ENCODE peak calls at places on chromosomes 7 and 10, in eight cellular contexts. O, Q, R, J, X, T, A and G are unnamed samples.

GRCh38 chr10:45419673-45420020 is 45.6 kb downstream of the ALOX5 start:
- DNase-seq in J (no peak), O (no peak), R (no peak), Q (no peak), T (no peak), X (no peak), A (no peak), G (no peak)

GRCh38 chr7:44634839-44635591 is 28.6 kb downstream of the OGDH start:
- DNase-seq in X (no peak), T (no peak), Q (no peak), R (no peak), A (peak; percentile 62), J (peak; percentile 84), O (no peak), G (no peak)

GRCh38 chr10:43208147-43209063 is 58.5 kb downstream of the RASGEF1A start:
- DNase-seq in A (no peak), R (no peak), J (peak; percentile 41), O (no peak), X (no peak), Q (no peak), T (no peak), G (no peak)

GRCh38 chr10:88544140-88544870 is 38.8 kb downstream of the RNLS start:
- DNase-seq in O (no peak), J (no peak), A (no peak), Q (no peak), X (no peak), T (no peak), R (no peak), G (no peak)

GRCh38 chr7:64999165-65000004 is 7.1 kb downstream of the ERV3-1 start:
- DNase-seq in O (no peak), X (peak; percentile 19), T (no peak), J (peak; percentile 96), A (peak; percentile 82), Q (no peak), R (peak; percentile 98), G (no peak)

GRCh38 chr7:90631502-90631901 is 35.4 kb downstream of the CDK14 start:
- DNase-seq in R (no peak), T (no peak), A (no peak), X (no peak), J (no peak), Q (no peak), O (no peak), G (no peak)

GRCh38 chr7:90660819-90661218 is 64.7 kb downstream of the CDK14 start:
- DNase-seq in T (no peak), R (no peak), J (no peak), A (no peak), Q (no peak), X (no peak), O (no peak), G (no peak)

GRCh38 chr10:74921744-74922143 is 95.3 kb downstream of the KAT6B start:
- DNase-seq in O (no peak), J (peak; percentile 67), Q (no peak), T (no peak), A (no peak), R (no peak), X (no peak), G (no peak)

GRCh38 chr7:138755331-138755747 is 42.5 kb upstream of the TMEM213 start:
- DNase-seq in X (no peak), O (no peak), J (no peak), T (no peak), Q (peak; percentile 35), A (no peak), R (peak; percentile 14), G (no peak)

GRCh38 chr7:74502216-74502891 is 48.6 kb downstream of the GTF2IRD1 start:
- DNase-seq in T (no peak), X (no peak), Q (no peak), A (no peak), J (no peak), O (no peak), R (no peak), G (no peak)

GRCh38 chr10:113965077-113965476 is 78.6 kb upstream of the ADRB1 start:
- DNase-seq in O (no peak), Q (no peak), X (no peak), T (no peak), A (no peak), J (no peak), R (no peak), G (no peak)

DNA sequence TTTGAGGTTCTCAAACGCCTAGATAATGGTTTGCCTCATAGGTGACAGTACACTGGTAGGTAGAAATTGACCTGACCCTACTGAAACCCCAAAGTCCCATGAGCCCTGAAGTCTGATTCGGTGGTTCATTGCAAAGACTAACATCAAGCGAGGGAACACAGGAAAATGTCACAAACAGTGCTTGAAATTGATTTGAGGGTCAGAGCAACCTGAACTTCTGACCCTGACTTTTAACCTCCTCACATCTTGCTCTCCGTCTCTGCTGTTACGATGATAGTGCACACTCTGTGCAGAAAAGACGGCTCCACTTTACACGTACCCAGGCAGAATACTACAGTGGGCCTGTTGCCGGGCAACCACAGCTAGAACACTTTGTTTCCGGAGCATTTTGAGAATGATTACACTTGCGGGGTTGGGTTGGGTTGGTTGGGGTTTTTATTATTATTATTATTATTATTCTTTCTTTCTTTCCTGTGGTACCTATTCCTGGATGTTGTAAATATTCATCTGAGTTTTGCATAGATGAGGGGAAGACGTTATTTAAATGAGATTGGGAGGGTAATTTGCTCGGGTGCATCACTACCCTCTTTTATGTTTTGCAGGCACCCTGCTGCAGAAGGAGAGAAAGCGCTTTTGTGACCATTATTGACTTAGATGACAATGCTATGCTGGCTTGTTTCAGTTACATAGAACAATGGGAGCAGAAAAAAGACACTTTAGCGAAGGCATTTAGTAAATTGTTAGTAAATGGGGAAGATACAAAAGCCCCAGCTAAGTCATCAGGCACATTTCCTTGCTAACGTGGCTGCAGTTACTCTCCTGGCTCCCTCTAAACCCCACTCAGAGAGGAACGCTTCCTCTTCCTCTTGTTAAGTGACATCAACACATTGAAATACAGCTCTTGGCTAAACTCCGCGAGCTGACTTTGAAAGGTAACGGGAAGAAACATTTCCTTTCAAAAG is 438.2 kb upstream of the NRP1 start:
- DNase-seq in O (no peak), T (peak; percentile 75), R (no peak), Q (peak; percentile 80), A (peak; percentile 55), J (no peak), X (no peak), G (no peak)
- H3K36me3 ChIP-seq in O (no peaks in the 10 kb centered on the region), T (no peaks in the 10 kb centered on the region), R (no peaks in the 10 kb centered on the region), Q (no peaks in the 10 kb centered on the region), A (no peaks in the 10 kb centered on the region), J (no peaks in the 10 kb centered on the region), X (no peaks in the 10 kb centered on the region), G (no peaks in the 10 kb centered on the region)

DNA sequence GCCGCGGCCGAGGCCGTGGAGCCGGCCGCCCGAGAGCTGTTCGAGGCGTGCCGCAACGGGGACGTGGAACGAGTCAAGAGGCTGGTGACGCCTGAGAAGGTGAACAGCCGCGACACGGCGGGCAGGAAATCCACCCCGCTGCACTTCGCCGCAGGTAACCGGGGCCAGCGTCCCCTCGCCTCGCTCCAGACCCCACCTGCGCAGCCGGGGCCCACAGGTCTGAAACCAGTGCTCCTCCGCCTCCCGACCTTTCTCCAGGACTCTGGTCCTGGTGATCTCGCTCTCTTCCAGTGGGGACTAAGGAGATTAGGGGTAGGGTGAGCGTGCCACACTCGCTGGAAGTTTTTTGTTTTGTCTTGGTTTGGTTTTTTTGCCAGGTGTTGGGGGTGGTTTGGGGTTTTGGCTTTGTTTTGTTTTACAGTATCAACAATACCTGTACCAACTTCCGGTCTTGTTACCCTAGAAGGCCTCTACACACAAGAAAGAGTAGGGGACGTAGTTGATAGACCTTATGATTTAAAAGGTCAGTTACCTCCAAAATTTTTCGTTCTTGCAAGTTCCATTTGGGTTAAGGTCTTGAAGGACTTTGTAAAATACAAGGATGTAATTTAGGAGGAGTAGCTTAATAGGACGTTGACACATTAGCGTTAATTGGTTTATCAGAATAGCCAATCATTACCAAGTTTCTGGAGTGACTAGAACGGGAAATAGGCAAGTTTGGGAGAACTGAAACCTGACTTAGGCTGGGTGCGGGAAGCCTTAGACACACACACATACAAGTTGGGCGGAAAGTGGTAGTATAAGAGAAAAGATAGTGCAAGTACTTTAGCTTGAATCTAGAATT is 732 bp downstream of the TNKS2 start:
- DNase-seq in X (no peak), A (peak; percentile 65), T (no peak), Q (peak; percentile 67), J (peak; percentile 36), O (peak; percentile 36), R (peak; percentile 28), G (no peak)
- TF ChIP-seq POLR2AphosphoS5 in X (no peak), A (no peak), T (no peak), Q (no peak), J (no peak), O (no peak), R (no peak), G (no peak)

DNA sequence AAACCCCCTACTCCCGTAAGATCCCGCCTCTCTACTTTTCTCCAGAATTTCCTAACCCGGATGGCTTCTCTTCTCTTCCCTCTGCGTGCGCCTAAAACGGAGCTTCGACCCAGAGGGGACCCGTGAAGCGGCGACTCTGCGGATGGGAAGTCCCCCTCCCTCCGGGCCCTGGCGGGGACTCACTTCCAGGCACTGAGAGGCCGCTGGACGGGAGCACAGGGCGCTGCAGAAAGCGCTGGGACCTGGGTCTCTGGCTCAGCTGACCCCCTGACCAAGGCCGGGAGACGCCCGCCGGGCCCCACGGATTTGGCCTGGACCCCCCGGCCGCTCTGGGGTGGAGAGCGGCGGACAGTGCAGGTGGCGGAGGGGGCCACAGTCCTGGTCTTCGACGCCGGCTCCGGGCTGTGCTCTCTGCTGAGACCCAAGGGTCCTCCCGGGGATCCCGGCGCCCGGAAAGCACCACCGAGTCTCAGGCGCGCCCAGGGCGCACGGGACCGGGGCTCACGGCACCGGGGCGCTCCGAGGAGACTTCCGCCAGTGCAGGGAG is 688 bp upstream of the FOXL3 start:
- DNase-seq in A (no peak), Q (peak; percentile 59), X (no peak), R (no peak), T (no peak), O (no peak), J (no peak), G (no peak)
- TF ChIP-seq EZH2 in A (no peak), Q (peak; percentile 36), X (no peak), R (no peak), T (peak; percentile 70), O (no peak), J (no peak), G (no peak)

DNA sequence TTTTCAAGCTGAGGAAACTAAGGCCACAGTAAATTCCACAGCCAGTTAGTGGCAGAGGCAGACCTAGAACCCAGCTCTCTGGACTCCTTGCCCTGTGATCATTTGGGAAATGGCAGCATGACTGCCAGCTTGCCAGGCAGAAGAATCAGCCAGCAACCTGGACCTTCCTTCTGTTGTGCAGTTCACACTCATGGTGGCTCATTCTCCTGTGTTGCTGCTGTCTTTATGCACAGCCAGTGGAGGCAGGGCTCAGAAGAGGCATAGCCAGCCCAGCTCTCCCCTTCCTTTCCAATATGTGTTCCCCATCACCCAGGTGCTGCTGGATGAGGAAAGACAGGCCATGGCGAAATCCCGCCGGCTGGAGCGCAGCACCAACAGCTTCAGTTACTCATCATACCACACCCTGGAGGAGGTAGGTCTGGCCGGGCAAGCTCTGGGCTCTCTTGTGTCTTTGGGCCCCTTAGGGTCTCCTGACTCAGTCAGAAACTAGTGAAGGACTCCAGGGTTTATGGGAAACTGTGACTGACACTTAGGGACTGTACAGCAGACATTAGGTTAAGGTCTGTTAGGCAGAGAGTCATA is 14.8 kb downstream of the CPA5 start:
- DNase-seq in J (no peak), T (no peak), Q (no peak), A (no peak), O (no peak), X (no peak), R (no peak), G (no peak)
- H3K36me3 ChIP-seq in J (no peaks in the 10 kb centered on the region), T (no peaks in the 10 kb centered on the region), Q (no peaks in the 10 kb centered on the region), A (no peaks in the 10 kb centered on the region), O (no peaks in the 10 kb centered on the region), X (no peaks in the 10 kb centered on the region), R (no peaks in the 10 kb centered on the region), G (no peaks in the 10 kb centered on the region)